ENCODE peak calls at places on chromosomes 5 and 9, in four cellular contexts. A is T follicular helper cell, X is NCI-H1105 treated with DMSO at 0.1 percent for 48 hours, C is epithelial cell of esophagus. O is an unnamed sample.

GRCh38 chr9:114852050-114852594 is 46.3 kb upstream of the TNFSF15 start:
- DNase-seq in A (no peak), X (no peak), C (peak), O (no peak)

GRCh38 chr5:90876366-90876765 is 317.8 kb downstream of the ADGRV1 start:
- DNase-seq in A (no peak), X (no peak), C (no peak), O (no peak)

GRCh38 chr5:77630246-77631165 is 8.0 kb downstream of the OTP start:
- DNase-seq in A (no peak), X (peak), C (peak), O (no peak)

GRCh38 chr5:141508808-141509611 is 20.1 kb downstream of the PCDHGC5 start:
- DNase-seq in A (no peak), X (peak), C (peak), O (no peak)

GRCh38 chr5:138903113-138903789 is 28.1 kb upstream of the LRRTM2 start:
- DNase-seq in A (no peak), X (no peak), C (peak), O (no peak)

GRCh38 chr5:124908603-124909451 is 162.4 kb upstream of the ZNF608 start:
- DNase-seq in A (no peak), X (peak), C (peak), O (no peak)

GRCh38 chr5:54178207-54178606 is 132.2 kb downstream of the ARL15 start:
- DNase-seq in A (no peak), X (no peak), C (no peak), O (no peak)

GRCh38 chr5:978051-978450 is 30.6 kb upstream of the NKD2 start:
- DNase-seq in A (no peak), X (no peak), C (no peak), O (no peak)

GRCh38 chr5:102718819-102719218 is 36.3 kb upstream of the PAM start:
- DNase-seq in A (no peak), X (no peak), C (peak), O (no peak)

GRCh38 chr5:151686673-151687378 is at the start of gene SPARC:
- DNase-seq in A (no peak), X (no peak), C (peak), O (no peak)

GRCh38 chr5:2724031-2724581 is 27.4 kb downstream of the IRX2 start:
- DNase-seq in A (no peak), X (no peak), C (no peak), O (no peak)

GRCh38 chr5:141547488-141547887 is 58.6 kb downstream of the PCDHGC5 start:
- DNase-seq in A (no peak), X (no peak), C (peak), O (no peak)

GRCh38 chr9:136543280-136543679 is 2.6 kb downstream of the NOTCH1 start:
- DNase-seq in A (no peak), X (no peak), C (no peak), O (no peak)

GRCh38 chr9:2876726-2877125 is 32.8 kb upstream of the PUM3 start:
- DNase-seq in A (no peak), X (no peak), C (no peak), O (no peak)

GRCh38 chr9:21919377-21920362 is 74.5 kb downstream of the CDKN2A start:
- DNase-seq in A (peak), X (peak), C (peak), O (peak)

GRCh38 chr9:19925674-19926503 is 137.1 kb upstream of the SLC24A2 start:
- DNase-seq in A (peak), X (peak), C (peak), O (peak)

GRCh38 chr5:72559866-72560766 is 52.9 kb upstream of the ZNF366 start:
- DNase-seq in A (no peak), X (no peak), C (peak), O (no peak)

GRCh38 chr5:32308951-32309350 is 3.8 kb downstream of the MTMR12 start:
- DNase-seq in A (no peak), X (no peak), C (no peak), O (no peak)

GRCh38 chr5:1322955-1323802 is 21.7 kb downstream of the CLPTM1L start:
- DNase-seq in A (no peak), X (no peak), C (no peak), O (no peak)

GRCh38 chr5:55533806-55534435 is 843 bp downstream of the PLPP1 start:
- DNase-seq in A (no peak), X (peak), C (peak), O (no peak)

GRCh38 chr9:14560194-14560593 is 133.0 kb downstream of the ZDHHC21 start:
- DNase-seq in A (no peak), X (no peak), C (no peak), O (no peak)

GRCh38 chr5:178564842-178565550 is 25.2 kb downstream of the COL23A1 start:
- DNase-seq in A (no peak), X (no peak), C (no peak), O (no peak)

GRCh38 chr5:3030511-3031165 is 279.2 kb upstream of the IRX2 start:
- DNase-seq in A (no peak), X (no peak), C (no peak), O (no peak)

GRCh38 chr9:96242829-96243228 is 59.1 kb downstream of the HSD17B3 start:
- DNase-seq in A (no peak), X (no peak), C (no peak), O (no peak)

GRCh38 chr5:180139731-180140626 is 68.4 kb upstream of the RNF130 start:
- DNase-seq in A (no peak), X (no peak), C (no peak), O (no peak)

GRCh38 chr5:14783689-14784088 is 87.9 kb downstream of the ANKH start:
- DNase-seq in A (no peak), X (no peak), C (no peak), O (no peak)

GRCh38 chr9:119160559-119160958 is 208.7 kb downstream of the BRINP1 start:
- DNase-seq in A (no peak), X (no peak), C (no peak), O (no peak)